ENCODE peak calls at places on chromosomes 5 and 9, in five cellular contexts. G is fibroblast of lung, H is brain microvascular endothelial cell, C is OCI-LY7, T is HL-60. Z is an unnamed sample.

GRCh38 chr9:122338989-122339388 is 31.8 kb upstream of the PTGS1 start:
- DNase-seq in H (no peak), G (no peak), T (no peak), C (no peak), Z (no peak)

GRCh38 chr9:37337301-37337905 is 85.1 kb upstream of the GRHPR start:
- DNase-seq in T (no peak), H (no peak), G (no peak), C (peak), Z (peak)

GRCh38 chr9:72383978-72384709 is 19.1 kb upstream of the ZFAND5 start:
- DNase-seq in C (no peak), H (peak), T (no peak), G (peak), Z (no peak)

GRCh38 chr9:123282343-123283047 is 14.1 kb upstream of the STRBP start:
- DNase-seq in T (no peak), C (no peak), H (no peak), G (no peak), Z (no peak)

GRCh38 chr5:14595189-14595588 is 13.6 kb downstream of the OTULINL start:
- DNase-seq in C (peak), T (peak), H (no peak), G (no peak), Z (peak)

GRCh38 chr9:134181648-134182034 is 17.3 kb upstream of the RNU6ATAC start:
- DNase-seq in G (no peak), H (no peak), T (no peak), C (no peak), Z (peak)

GRCh38 chr5:93578813-93579560 is 2.0 kb downstream of the NR2F1-AS1 start:
- DNase-seq in T (no peak), C (no peak), G (peak), H (no peak), Z (no peak)

GRCh38 chr5:149962040-149962439 is 1.5 kb downstream of the SLC26A2 start:
- DNase-seq in C (peak), H (peak), G (peak), T (no peak), Z (peak)

GRCh38 chr5:103523319-103523718 is 39.3 kb downstream of the NUDT12 start:
- DNase-seq in C (no peak), G (no peak), H (no peak), T (no peak), Z (no peak)

GRCh38 chr5:23257656-23258055 is 249.8 kb upstream of the PRDM9 start:
- DNase-seq in T (no peak), H (no peak), G (peak), C (no peak), Z (no peak)

GRCh38 chr5:96433066-96433447 is at the start of gene PCSK1:
- DNase-seq in C (no peak), H (no peak), G (no peak), T (no peak), Z (no peak)

GRCh38 chr5:170745481-170746061 is 38.0 kb upstream of the GABRP start:
- DNase-seq in G (no peak), T (no peak), H (no peak), C (no peak), Z (no peak)

GRCh38 chr9:127720031-127720864 is 4.4 kb downstream of the TTC16 start:
- DNase-seq in H (no peak), C (no peak), T (no peak), G (no peak), Z (no peak)

GRCh38 chr9:136787690-136788400 is 3.3 kb upstream of the TMEM141 start:
- DNase-seq in H (peak), G (peak), C (peak), T (no peak), Z (peak)

GRCh38 chr5:151448038-151448985 is 909 bp downstream of the SLC36A1 start:
- DNase-seq in G (peak), H (no peak), T (no peak), C (peak), Z (peak)

GRCh38 chr9:93319992-93320490 is 131.4 kb upstream of the FAM120A start:
- DNase-seq in G (peak), H (no peak), C (no peak), T (no peak), Z (no peak)

GRCh38 chr5:42036379-42036778 is 111.3 kb downstream of the FBXO4 start:
- DNase-seq in H (no peak), G (no peak), C (no peak), T (no peak), Z (no peak)

GRCh38 chr5:132999246-132999645 is 27.1 kb downstream of the ZCCHC10 start:
- DNase-seq in H (no peak), G (peak), C (no peak), T (no peak), Z (no peak)

GRCh38 chr9:72856985-72857631 is 95.7 kb downstream of the ALDH1A1 start:
- DNase-seq in C (peak), T (peak), H (peak), G (peak), Z (peak)

GRCh38 chr9:124286292-124286931 is 28.7 kb downstream of the NEK6 start:
- DNase-seq in T (no peak), H (peak), C (peak), G (peak), Z (peak)

GRCh38 chr5:93092349-93093105 is 488.5 kb downstream of the NR2F1-AS1 start:
- DNase-seq in T (no peak), G (peak), H (peak), C (no peak), Z (no peak)

GRCh38 chr9:70127540-70128416 is 84.1 kb downstream of the MAMDC2 start:
- DNase-seq in G (no peak), H (no peak), C (no peak), T (no peak), Z (no peak)

GRCh38 chr9:127557466-127557869 is 54.6 kb upstream of the STXBP1 start:
- DNase-seq in T (no peak), C (peak), G (peak), H (no peak), Z (no peak)

GRCh38 chr9:110828148-110828730 is 159.6 kb downstream of the MUSK start:
- DNase-seq in H (peak), G (peak), C (no peak), T (no peak), Z (no peak)

GRCh38 chr9:104608336-104608735 is 2.9 kb upstream of the OR13C2 start:
- DNase-seq in G (no peak), H (no peak), T (no peak), C (peak), Z (no peak)

GRCh38 chr5:132283423-132284043 is 10.7 kb upstream of the SLC22A4 start:
- DNase-seq in G (peak), C (peak), T (no peak), H (peak), Z (no peak)

GRCh38 chr5:77394064-77394716 is 97.9 kb downstream of the WDR41 start:
- DNase-seq in H (no peak), T (no peak), C (no peak), G (no peak), Z (no peak)

GRCh38 chr9:1839984-1840383 is 175.2 kb upstream of the SMARCA2 start:
- DNase-seq in T (no peak), H (no peak), G (no peak), C (no peak), Z (no peak)

GRCh38 chr9:1832960-1833359 is 182.2 kb upstream of the SMARCA2 start:
- DNase-seq in T (no peak), G (no peak), H (no peak), C (no peak), Z (no peak)

DNA sequence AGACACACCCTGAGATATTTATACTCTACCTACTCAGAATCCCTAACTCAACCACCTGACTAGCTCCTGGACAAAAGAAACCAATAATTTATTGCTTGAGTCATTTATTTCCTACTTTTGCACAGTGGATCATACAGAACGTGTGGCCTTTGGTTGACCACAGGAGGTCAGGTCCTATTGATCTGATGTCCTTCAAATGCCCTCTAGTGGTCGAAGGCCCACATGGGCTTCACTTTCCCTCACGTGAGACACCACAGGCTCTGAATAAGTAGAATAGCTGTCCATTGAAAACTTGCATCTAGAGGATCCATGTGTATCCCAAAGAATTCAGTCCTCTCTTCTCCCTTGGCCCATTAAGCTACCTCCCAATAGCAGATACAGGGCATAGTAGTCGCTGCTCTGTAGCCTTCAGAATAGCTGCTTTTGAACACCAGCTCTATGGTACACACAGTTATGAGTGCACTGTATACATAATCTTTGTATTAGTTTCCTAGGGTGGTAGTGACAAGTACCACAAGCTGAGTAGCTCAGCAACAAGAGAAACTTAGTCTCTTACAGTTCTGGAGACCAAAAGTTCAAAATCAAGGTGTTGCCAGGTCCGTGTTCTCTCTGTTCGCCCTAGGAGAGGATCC is 177.6 kb upstream of the SMARCA2 start:
- DNase-seq in T (no peak), C (peak), H (no peak), G (peak), Z (peak)
- TF ChIP-seq CTCF in T (peak), C (peak), H (no peak), G (no peak), Z (peak)

DNA sequence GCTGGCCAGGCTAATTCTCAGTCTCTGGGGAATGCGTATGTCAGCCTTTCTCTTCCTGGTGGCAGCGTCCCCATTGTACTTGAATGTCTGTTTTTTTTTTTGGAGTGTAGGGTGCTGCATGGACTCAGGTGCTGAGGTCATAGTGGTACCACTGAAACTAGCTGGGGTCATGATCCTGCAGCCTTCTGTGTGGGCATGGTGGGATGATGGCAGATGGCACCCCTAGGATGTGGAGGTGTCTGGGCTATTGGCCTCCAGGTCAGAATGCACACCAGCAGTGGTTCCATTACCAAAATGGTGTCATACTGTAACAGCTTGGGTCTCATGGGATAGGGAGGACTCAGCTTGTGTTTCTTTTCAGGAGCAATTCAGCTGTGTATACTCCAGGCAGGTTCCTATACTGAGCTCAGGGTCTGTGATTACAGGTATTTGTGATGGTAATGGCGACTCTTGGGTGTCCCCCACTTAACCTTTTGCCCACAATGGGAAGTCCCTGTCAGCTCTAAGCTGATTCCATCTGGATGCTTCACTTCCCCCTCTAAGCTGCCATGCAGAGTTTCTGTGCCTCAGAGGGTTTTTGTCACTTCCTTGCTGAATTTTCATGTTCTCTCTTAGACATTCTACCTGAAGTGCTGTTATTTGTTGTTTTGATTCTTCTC is 17.9 kb downstream of the HSD17B4 start:
- DNase-seq in H (no peak), C (no peak), T (no peak), G (no peak), Z (peak)
- H3K4me3 ChIP-seq in H (no peak), C (no peak), T (no peak), G (no peak), Z (no peak)

GRCh38 chr9:16715404-16715803 is 155.1 kb downstream of the BNC2 start:
- DNase-seq in T (no peak), G (peak), C (no peak), H (no peak), Z (no peak)
- TF ChIP-seq CTCF in T (no peak), G (no peak), C (no peak), H (no peak), Z (no peak)

DNA sequence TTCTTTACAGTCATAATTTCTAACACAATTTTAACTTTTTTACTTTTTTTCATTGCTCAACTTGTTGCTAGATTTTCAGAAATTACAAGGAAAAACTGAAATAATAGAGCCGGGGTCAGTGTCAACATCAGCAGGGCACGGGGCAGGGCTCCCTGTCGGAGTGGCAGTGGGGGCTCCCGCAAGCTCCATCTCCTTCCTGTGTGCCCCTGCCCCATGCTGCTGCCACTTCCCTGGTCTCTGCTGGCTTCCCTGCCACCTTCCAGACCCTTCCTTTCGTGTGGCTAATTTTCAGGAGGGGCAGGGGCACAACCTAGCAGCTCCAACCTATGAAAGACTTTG is 1.0 kb upstream of the EXOC3 start:
- DNase-seq in G (no peak), C (no peak), T (no peak), H (no peak), Z (no peak)
- H3K4me3 ChIP-seq in G (peak), C (peak), T (peak), H (peak), Z (peak)

DNA sequence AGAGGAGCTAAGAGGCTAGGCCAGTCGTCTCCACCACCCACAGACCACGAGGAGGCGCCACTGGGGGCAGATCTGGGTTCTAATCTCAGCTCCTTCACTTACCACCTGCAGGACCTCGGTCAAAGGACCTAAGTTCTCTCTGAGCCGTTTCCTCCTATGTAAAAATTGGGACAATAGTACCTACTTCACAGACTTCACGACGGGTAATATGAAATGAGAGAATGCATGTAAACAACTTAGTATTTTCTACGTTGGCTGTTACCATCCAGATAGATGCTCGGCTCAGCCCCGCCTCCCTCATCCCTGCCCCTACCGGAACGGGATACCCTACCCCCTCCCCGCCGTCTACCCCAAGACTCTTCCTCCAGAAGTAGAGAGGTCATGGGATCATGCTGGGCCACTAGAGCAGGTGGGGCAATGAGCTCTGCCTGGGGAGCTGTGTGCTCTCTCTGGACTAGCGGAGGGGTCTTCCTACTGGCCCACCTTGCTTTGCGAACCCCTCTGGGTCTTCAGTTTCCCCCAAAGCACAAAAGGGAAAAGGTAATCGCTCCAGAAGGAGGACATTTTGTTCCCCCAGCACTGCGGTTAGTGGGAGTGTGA is 541 bp downstream of the GNPDA1 start:
- DNase-seq in H (no peak), C (peak), G (peak), T (no peak), Z (peak)
- TF ChIP-seq CTCF in H (peak), C (peak), G (peak), T (peak), Z (peak)

DNA sequence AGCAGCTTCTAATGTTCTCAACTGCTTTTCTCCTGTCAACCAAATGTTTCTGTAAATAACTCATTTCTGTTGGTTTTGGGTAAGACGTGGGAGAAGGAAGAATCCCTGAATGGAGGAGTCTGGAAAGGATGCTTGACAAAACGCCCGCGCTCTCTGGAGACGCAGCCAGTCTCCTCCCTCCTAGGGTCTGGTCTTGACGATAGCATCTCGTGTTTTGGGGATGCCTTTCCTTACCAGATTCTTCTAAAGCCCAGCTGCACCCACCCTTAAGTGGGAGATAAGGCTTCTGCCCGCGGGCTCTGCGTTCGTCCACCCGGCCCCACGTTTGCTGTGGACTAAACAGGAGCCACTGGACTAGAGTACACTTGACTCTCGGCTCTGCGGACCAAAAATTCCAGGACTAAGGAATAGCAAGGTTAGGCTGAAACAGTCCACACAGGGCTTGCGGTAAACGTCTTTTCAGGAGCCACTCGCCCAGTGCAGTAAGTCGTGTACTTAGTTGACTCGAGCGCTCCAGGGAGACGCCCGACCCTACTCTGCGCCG is 491 bp upstream of the CTSL start:
- DNase-seq in C (no peak), H (peak), T (no peak), G (no peak), Z (no peak)
- H3K4me3 ChIP-seq in C (no peak), H (peak), T (peak), G (peak), Z (no peak)

GRCh38 chr5:32712463-32713395 is 1.6 kb downstream of the NPR3 start:
- DNase-seq in C (no peak), T (no peak), H (no peak), G (peak), Z (no peak)
- TF ChIP-seq CTCF in C (no peak), T (no peak), H (peak), G (no peak), Z (no peak)

GRCh38 chr5:160272041-160272663 is 40.2 kb downstream of the CCNJL start:
- DNase-seq in T (no peak), C (no peak), G (no peak), H (no peak), Z (no peak)
- H3K4me3 ChIP-seq in T (no peak), C (no peak), G (no peak), H (no peak), Z (no peak)